ENCODE peak calls at places on chromosomes 3 and 15, in eight cellular contexts. H is cardiac fibroblast, Y is GM23338, G is endothelial cell, B is neural crest cell, Z is IMR-90, M is WERI-Rb-1, V is BJ. A is an unnamed sample.
A peak's percentile ranks its signal among the peaks of the same experiment; 100 is the strongest.

GRCh38 chr15:101029971-101030661 is 111.0 kb downstream of the LRRK1 start:
- DNase-seq in H (no peak), Y (no peak), G (no peak), B (peak; percentile 0), Z (no peak), M (peak; percentile 4), V (no peak), A (peak; percentile 5)

GRCh38 chr15:60389261-60390077 is 8.3 kb downstream of the ANXA2 start:
- DNase-seq in H (no peak), Y (no peak), G (no peak), B (no peak), Z (no peak), M (no peak), V (no peak), A (no peak)

GRCh38 chr3:176439729-176440128 is 757.6 kb downstream of the TBL1XR1 start:
- DNase-seq in H (no peak), Y (no peak), G (no peak), B (no peak), Z (no peak), M (no peak), V (no peak), A (no peak)

GRCh38 chr15:29568840-29569532 is 253.3 kb downstream of the TJP1 start:
- DNase-seq in H (peak; percentile 15), Y (peak; percentile 75), G (peak; percentile 16), B (no peak), Z (no peak), M (peak; percentile 21), V (no peak), A (peak; percentile 32)

GRCh38 chr3:155367510-155367909 is 74.0 kb upstream of the STRIT1 start:
- DNase-seq in H (peak; percentile 10), Y (no peak), G (no peak), B (no peak), Z (no peak), M (no peak), V (no peak), A (no peak)

GRCh38 chr3:111246967-111247760 is 175.5 kb downstream of the NECTIN3 start:
- DNase-seq in H (peak; percentile 29), Y (no peak), G (no peak), B (no peak), Z (peak; percentile 91), M (no peak), V (peak; percentile 33), A (no peak)

GRCh38 chr3:110381992-110382391 is 689.6 kb upstream of the NECTIN3 start:
- DNase-seq in H (no peak), Y (no peak), G (no peak), B (no peak), Z (no peak), M (no peak), V (no peak), A (no peak)

GRCh38 chr3:38165722-38166387 is 518 bp downstream of the OXSR1 start:
- DNase-seq in H (no peak), Y (peak; percentile 58), G (no peak), B (no peak), Z (peak; percentile 46), M (peak; percentile 66), V (no peak), A (peak; percentile 74)

GRCh38 chr3:126936110-126936509 is 46.8 kb upstream of the PLXNA1 start:
- DNase-seq in H (no peak), Y (no peak), G (no peak), B (no peak), Z (no peak), M (no peak), V (no peak), A (no peak)

GRCh38 chr15:89026167-89026566 is 62.1 kb upstream of the ABHD2 start:
- DNase-seq in H (no peak), Y (no peak), G (no peak), B (no peak), Z (no peak), M (no peak), V (no peak), A (no peak)

GRCh38 chr3:33980252-33980651 is 181.8 kb downstream of the PDCD6IP start:
- DNase-seq in H (peak; percentile 59), Y (peak; percentile 46), G (no peak), B (no peak), Z (peak; percentile 85), M (no peak), V (peak; percentile 26), A (no peak)

GRCh38 chr3:128999104-128999503 is 2.0 kb upstream of the EFCC1 start:
- DNase-seq in H (no peak), Y (no peak), G (no peak), B (peak; percentile 29), Z (no peak), M (no peak), V (no peak), A (no peak)

GRCh38 chr15:54033954-54034458 is 55.8 kb downstream of the UNC13C start:
- DNase-seq in H (no peak), Y (no peak), G (no peak), B (no peak), Z (no peak), M (no peak), V (no peak), A (no peak)

GRCh38 chr15:43105077-43105769 is 615 bp downstream of the UBR1 start:
- DNase-seq in H (no peak), Y (peak; percentile 18), G (peak; percentile 8), B (no peak), Z (peak; percentile 5), M (no peak), V (no peak), A (no peak)

GRCh38 chr3:52533623-52534280 is at the start of gene NT5DC2:
- DNase-seq in H (peak; percentile 78), Y (peak; percentile 77), G (peak; percentile 76), B (peak; percentile 64), Z (peak; percentile 56), M (peak; percentile 74), V (no peak), A (peak; percentile 83)

GRCh38 chr15:61687651-61688050 is 372.6 kb downstream of the VPS13C start:
- DNase-seq in H (no peak), Y (no peak), G (no peak), B (no peak), Z (no peak), M (no peak), V (no peak), A (no peak)

GRCh38 chr3:171187706-171188290 is 161.3 kb upstream of the SLC2A2 start:
- DNase-seq in H (peak; percentile 69), Y (peak; percentile 65), G (peak; percentile 28), B (peak; percentile 15), Z (peak; percentile 48), M (peak; percentile 24), V (no peak), A (no peak)

GRCh38 chr15:72890043-72890442 is 106.5 kb upstream of the ADPGK start:
- DNase-seq in H (no peak), Y (no peak), G (no peak), B (no peak), Z (no peak), M (peak; percentile 94), V (no peak), A (peak; percentile 80)

GRCh38 chr3:31232049-31233040 is 300.4 kb upstream of the STT3B start:
- DNase-seq in H (no peak), Y (no peak), G (no peak), B (no peak), Z (no peak), M (no peak), V (no peak), A (no peak)

GRCh38 chr3:14550651-14551611 is 10.8 kb upstream of the GRIP2 start:
- DNase-seq in H (peak; percentile 11), Y (no peak), G (no peak), B (no peak), Z (peak; percentile 5), M (peak; percentile 41), V (no peak), A (no peak)

GRCh38 chr3:14548321-14548729 is 8.2 kb upstream of the GRIP2 start:
- DNase-seq in H (peak; percentile 74), Y (peak; percentile 83), G (peak; percentile 77), B (peak; percentile 73), Z (peak; percentile 56), M (peak; percentile 88), V (no peak), A (peak; percentile 78)

GRCh38 chr3:14547693-14548092 is 7.6 kb upstream of the GRIP2 start:
- DNase-seq in H (no peak), Y (no peak), G (no peak), B (no peak), Z (no peak), M (no peak), V (no peak), A (no peak)

GRCh38 chr3:14550181-14550580 is 10.0 kb upstream of the GRIP2 start:
- DNase-seq in H (no peak), Y (no peak), G (no peak), B (no peak), Z (no peak), M (no peak), V (no peak), A (no peak)

GRCh38 chr3:14549256-14549931 is 9.3 kb upstream of the GRIP2 start:
- DNase-seq in H (peak; percentile 7), Y (peak; percentile 60), G (no peak), B (no peak), Z (peak; percentile 25), M (no peak), V (no peak), A (no peak)
- TF ChIP-seq CTCF in H (peak; percentile 23), Y (peak; percentile 37), G (peak; percentile 38), B (peak; percentile 48), Z (peak; percentile 39), M (peak; percentile 40), V (peak; percentile 42), A (peak; percentile 31)

GRCh38 chr3:98359993-98360675 is 6.5 kb downstream of the OR5K4 start:
- DNase-seq in H (peak; percentile 1), Y (peak; percentile 21), G (no peak), B (no peak), Z (no peak), M (no peak), V (no peak), A (no peak)
- TF ChIP-seq CTCF in H (no peak), Y (peak; percentile 61), G (no peak), B (no peak), Z (no peak), M (peak; percentile 4), V (no peak), A (no peak)

DNA sequence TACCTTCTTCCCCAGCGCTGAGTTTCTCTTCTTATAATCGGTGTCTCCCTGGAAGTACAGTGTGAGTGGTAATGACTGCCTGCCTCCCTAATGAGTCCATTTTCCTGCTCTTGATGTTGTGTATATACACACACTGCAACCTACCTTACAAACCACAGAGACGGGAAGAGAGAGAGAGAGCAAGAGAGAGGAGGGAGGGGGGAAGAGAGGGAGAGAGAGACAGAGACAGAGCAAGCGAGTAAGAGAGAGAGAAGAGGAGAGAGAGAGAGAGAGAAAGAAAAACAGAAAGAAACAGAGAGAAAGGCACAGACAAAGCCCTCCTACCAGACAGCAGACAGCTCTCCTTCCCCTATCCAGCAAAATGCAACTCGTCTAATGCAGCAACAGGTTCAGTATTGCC is 46.9 kb downstream of the ZBTB20 start:
- DNase-seq in H (peak; percentile 81), Y (peak; percentile 8), G (no peak), B (no peak), Z (peak; percentile 70), M (no peak), V (no peak), A (no peak)
- TF ChIP-seq CTCF in H (no peak), Y (no peak), G (no peak), B (no peak), Z (no peak), M (no peak), V (no peak), A (no peak)

DNA sequence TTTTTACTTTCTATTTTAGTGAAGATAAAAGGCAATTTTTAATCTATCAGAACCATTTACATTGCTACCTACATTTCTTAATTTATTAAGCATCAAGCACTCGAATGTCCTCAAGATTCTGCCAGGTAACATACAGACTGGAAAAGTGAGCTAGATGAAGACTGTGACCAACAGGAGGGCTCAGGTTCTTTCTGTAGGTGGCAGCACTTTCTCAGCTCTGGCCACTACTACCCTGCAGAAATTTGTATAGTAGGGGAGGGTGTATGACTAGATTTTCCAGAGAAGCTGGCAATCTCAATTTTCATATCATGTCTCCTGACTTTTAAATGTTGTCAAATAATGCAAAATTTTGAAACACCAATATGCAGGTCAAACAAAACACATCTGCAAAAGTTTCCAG is 165.0 kb upstream of the SUCLG2 start:
- DNase-seq in H (no peak), Y (peak; percentile 54), G (no peak), B (no peak), Z (no peak), M (peak; percentile 29), V (no peak), A (no peak)
- TF ChIP-seq CTCF in H (peak; percentile 14), Y (peak; percentile 81), G (no peak), B (peak; percentile 52), Z (no peak), M (peak; percentile 75), V (no peak), A (no peak)

A was measured in glutamatergic neuron.